ENCODE peak calls at places on chromosomes 11 and 22, in five cellular contexts. Y is cardiac muscle cell; O is CD8-positive, alpha-beta T cell; L is kidney; T is H1. W is an unnamed sample.

GRCh38 chr11:70595452-70595851 is 197.1 kb downstream of the CTTN start:
- DNase-seq in Y (no peak), O (no peak), L (peak), T (no peak), W (no peak)

GRCh38 chr11:66157182-66157864 is 87.3 kb downstream of the PACS1 start:
- DNase-seq in Y (no peak), O (no peak), L (no peak), T (no peak), W (peak)

GRCh38 chr22:49815641-49816071 is 12.0 kb downstream of the BRD1 start:
- DNase-seq in Y (no peak), O (no peak), L (peak), T (no peak), W (peak)

GRCh38 chr11:86676533-86677154 is 4.2 kb upstream of the ME3 start:
- DNase-seq in Y (peak), O (no peak), L (peak), T (no peak), W (no peak)

GRCh38 chr11:3014314-3014938 is 22.3 kb upstream of the NAP1L4 start:
- DNase-seq in Y (no peak), O (peak), L (peak), T (no peak), W (peak)

GRCh38 chr22:30079952-30080533 is at the start of gene HORMAD2:
- DNase-seq in Y (peak), O (no peak), L (peak), T (peak), W (peak)

GRCh38 chr11:113881856-113882255 is 6.5 kb upstream of the USP28 start:
- DNase-seq in Y (no peak), O (no peak), L (no peak), T (no peak), W (no peak)

GRCh38 chr22:40855104-40855959 is 1.1 kb downstream of the ST13 start:
- DNase-seq in Y (no peak), O (no peak), L (no peak), T (no peak), W (peak)

GRCh38 chr22:20021196-20022181 is 579 bp downstream of the TANGO2 start:
- DNase-seq in Y (peak), O (no peak), L (peak), T (no peak), W (no peak)

GRCh38 chr11:12319734-12320387 is 57.5 kb upstream of the PARVA start:
- DNase-seq in Y (peak), O (no peak), L (no peak), T (no peak), W (no peak)

GRCh38 chr11:3665336-3666022 is 5.7 kb downstream of the CHRNA10 start:
- DNase-seq in Y (no peak), O (no peak), L (peak), T (no peak), W (no peak)

GRCh38 chr11:65390099-65390941 is 3.9 kb downstream of the FRMD8 start:
- DNase-seq in Y (no peak), O (no peak), L (peak), T (no peak), W (peak)

GRCh38 chr11:23336961-23337360 is 476.7 kb upstream of the CCDC179 start:
- DNase-seq in Y (no peak), O (no peak), L (no peak), T (no peak), W (peak)

GRCh38 chr11:8086001-8086479 is 5.0 kb downstream of the TUB start:
- DNase-seq in Y (no peak), O (no peak), L (no peak), T (no peak), W (no peak)

GRCh38 chr11:58059011-58059358 is 28.2 kb downstream of the OR6Q1 start:
- DNase-seq in Y (peak), O (no peak), L (no peak), T (no peak), W (peak)

GRCh38 chr11:17129003-17129402 is 51.5 kb upstream of the RPS13 start:
- DNase-seq in Y (no peak), O (no peak), L (no peak), T (no peak), W (peak)

GRCh38 chr11:94528551-94528950 is 15.2 kb upstream of the FUT4 start:
- DNase-seq in Y (no peak), O (no peak), L (no peak), T (no peak), W (no peak)

GRCh38 chr11:103546236-103546635 is 437.0 kb downstream of the DYNC2H1 start:
- DNase-seq in Y (no peak), O (no peak), L (no peak), T (no peak), W (peak)

GRCh38 chr11:11089805-11090204 is 232.0 kb upstream of the ZBED5 start:
- DNase-seq in Y (no peak), O (no peak), L (no peak), T (no peak), W (no peak)

GRCh38 chr11:118441770-118442169 is 5.5 kb downstream of the KMT2A start:
- DNase-seq in Y (no peak), O (no peak), L (no peak), T (no peak), W (no peak)

GRCh38 chr22:28441720-28442263 is 237.8 kb downstream of the TTC28 start:
- DNase-seq in Y (peak), O (no peak), L (no peak), T (no peak), W (peak)

GRCh38 chr22:26986884-26987283 is 329.5 kb downstream of the MIAT start:
- DNase-seq in Y (no peak), O (no peak), L (no peak), T (no peak), W (no peak)

GRCh38 chr11:105840391-105840790 is 181.6 kb downstream of the MSANTD4 start:
- DNase-seq in Y (no peak), O (no peak), L (no peak), T (no peak), W (peak)

GRCh38 chr11:119169272-119169719 is 771 bp downstream of the NLRX1 start:
- DNase-seq in Y (peak), O (peak), L (no peak), T (peak), W (peak)

GRCh38 chr11:112159098-112159761 is 4.7 kb downstream of the IL18 start:
- DNase-seq in Y (no peak), O (no peak), L (no peak), T (no peak), W (no peak)
- H3K4me3 ChIP-seq in Y (no peak), O (no peak), L (no peak), T (no peak), W (no peak)

DNA sequence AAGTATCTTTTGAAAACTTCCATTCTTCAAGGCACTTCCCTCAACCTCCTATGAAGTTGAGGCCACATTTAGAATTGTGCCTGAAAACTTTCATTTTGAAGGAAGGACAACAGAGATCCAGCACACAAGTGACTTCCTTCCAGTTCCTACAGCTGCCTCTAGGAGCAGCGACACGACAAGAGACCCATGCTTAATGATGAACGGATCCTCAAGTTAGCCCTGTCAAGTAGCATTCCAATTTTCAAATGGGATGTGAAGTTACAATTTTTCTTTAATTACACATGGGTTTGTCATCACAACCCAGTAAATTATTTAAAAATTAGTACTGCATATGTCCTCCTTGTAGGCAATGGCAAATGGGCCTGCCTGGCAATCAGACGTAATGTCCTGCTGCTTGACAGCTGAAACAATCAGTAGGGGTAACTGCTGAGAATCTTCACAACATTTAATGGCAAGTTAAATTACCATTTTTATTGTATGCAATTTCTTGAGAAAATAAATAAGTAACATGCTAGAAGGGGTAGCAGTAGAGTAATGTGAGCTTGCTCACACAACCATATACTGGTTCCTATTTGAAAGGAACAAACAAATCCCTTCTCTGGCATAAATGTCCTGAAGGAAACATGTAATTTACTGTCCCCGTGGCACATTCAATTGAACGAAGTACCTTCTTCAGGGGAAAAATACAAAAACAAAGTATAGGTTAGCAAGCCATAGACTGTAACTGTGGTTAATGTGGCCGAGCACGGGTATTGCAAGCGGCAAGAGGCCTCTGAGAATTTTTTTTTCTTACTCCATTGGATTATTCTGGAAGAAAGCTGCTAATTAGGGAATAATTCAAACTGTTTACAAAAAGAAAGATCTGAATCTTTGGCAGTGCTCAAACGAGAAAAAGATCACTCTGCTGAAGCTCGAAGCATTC is 288.3 kb downstream of the CADM1 start:
- DNase-seq in Y (no peak), O (no peak), L (no peak), T (no peak), W (peak)
- TF ChIP-seq CTCF in Y (no peak), O (no peak), L (no peak), T (peak), W (peak)

GRCh38 chr22:42443240-42444059 is 11.2 kb upstream of the NFAM1 start:
- DNase-seq in Y (no peak), O (no peak), L (no peak), T (no peak), W (no peak)
- H3K4me3 ChIP-seq in Y (no peak), O (peak), L (no peak), T (peak), W (peak)

GRCh38 chr22:22555596-22555995 is 3.5 kb downstream of the PRAME start:
- DNase-seq in Y (no peak), O (no peak), L (no peak), T (no peak), W (no peak)

GRCh38 chr22:22558071-22558971 is 744 bp downstream of the PRAME start:
- DNase-seq in Y (no peak), O (no peak), L (no peak), T (no peak), W (no peak)

GRCh38 chr22:22556995-22557925 is 1.8 kb downstream of the PRAME start:
- DNase-seq in Y (no peak), O (no peak), L (no peak), T (no peak), W (no peak)

GRCh38 chr22:22556578-22556977 is 2.5 kb downstream of the PRAME start:
- DNase-seq in Y (no peak), O (no peak), L (no peak), T (no peak), W (no peak)

DNA sequence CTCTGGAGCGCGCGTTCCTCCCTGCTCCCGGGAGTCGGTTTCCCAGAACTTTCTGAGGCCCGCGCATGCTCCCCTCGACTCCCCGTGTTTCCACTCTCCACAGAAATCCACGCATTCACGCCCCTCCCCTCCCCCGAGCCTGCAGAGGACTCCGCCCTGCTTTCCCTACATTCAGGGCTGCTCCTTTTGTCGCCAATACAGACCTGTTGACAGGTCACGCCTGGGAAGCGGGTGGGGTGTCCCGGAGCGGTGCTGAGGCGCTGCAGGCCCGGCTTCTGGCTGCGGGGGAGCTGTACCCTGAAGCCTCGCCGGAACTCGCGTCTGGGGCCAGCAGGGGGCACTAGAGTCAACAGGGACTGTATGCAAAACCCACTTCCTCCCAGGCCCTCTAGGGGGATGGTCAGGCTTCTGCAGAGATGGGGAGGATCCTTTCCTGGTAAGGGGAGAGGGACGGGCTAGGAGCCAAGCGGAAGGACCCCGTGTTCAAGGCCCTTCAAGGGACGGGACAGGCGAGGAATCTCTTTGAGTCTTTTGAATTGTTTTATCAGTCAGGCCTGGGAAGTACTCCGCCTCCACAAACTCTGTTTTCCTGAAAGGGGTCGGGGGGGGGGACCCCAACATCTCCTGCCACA is at the start of gene PRAME:
- DNase-seq in Y (no peak), O (peak), L (no peak), T (peak), W (peak)
- TF ChIP-seq CTCF in Y (peak), O (peak), L (peak), T (peak), W (peak)

DNA sequence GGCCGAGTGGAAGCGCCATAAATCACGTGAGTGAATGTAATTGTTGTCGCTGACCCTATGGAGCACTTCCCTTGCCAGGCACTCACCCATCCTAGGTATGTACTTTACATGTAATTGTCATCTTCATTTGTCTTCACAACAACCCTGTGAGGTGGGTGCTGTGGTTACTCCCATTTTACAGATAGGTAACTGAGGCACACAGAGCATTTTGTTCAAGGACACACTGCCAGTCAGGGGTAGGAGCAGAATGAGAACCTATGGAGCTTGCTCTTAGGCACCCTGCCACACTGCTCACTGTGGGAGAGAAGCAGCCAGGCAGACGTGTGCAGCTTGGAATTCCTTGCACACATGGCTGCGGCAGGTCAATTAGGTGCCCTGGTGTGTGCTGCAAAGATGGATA is 785 bp upstream of the EFCAB6 start:
- DNase-seq in Y (no peak), O (no peak), L (no peak), T (no peak), W (no peak)
- H3K4me3 ChIP-seq in Y (peak), O (peak), L (peak), T (peak), W (peak)